ENCODE peak calls at places on chromosomes 3 and 15, in eight cellular contexts. H is A673, J is mammary epithelial cell, Z is GM23248, P is fibroblast of lung, Q is H1, M is MM.1S, G is neural progenitor cell. D is an unnamed sample.

GRCh38 chr3:49940667-49941249 is 808 bp downstream of the RBM6 start:
- DNase-seq in H (no peak), J (no peak), Z (peak; percentile 22), P (no peak), Q (no peak), M (no peak), G (no peak), D (no peak)

GRCh38 chr3:34948431-34948971 is 690.8 kb upstream of the ARPP21 start:
- DNase-seq in H (peak; percentile 21), J (no peak), Z (no peak), P (peak; percentile 67), Q (no peak), M (no peak), G (no peak), D (no peak)

GRCh38 chr15:98753726-98754125 is 105.4 kb downstream of the IGF1R start:
- DNase-seq in H (peak; percentile 24), J (no peak), Z (peak; percentile 28), P (no peak), Q (no peak), M (no peak), G (peak; percentile 44), D (no peak)

GRCh38 chr3:139745831-139746230 is 68.1 kb upstream of the NMNAT3 start:
- DNase-seq in H (no peak), J (peak; percentile 58), Z (peak; percentile 41), P (peak; percentile 83), Q (no peak), M (no peak), G (no peak), D (no peak)

GRCh38 chr3:15754047-15754446 is 43.7 kb downstream of the ANKRD28 start:
- DNase-seq in H (peak; percentile 51), J (peak; percentile 54), Z (peak; percentile 49), P (peak; percentile 38), Q (no peak), M (no peak), G (no peak), D (no peak)

GRCh38 chr3:192904632-192905289 is 12.9 kb downstream of the MB21D2 start:
- DNase-seq in H (no peak), J (no peak), Z (no peak), P (peak; percentile 47), Q (no peak), M (no peak), G (no peak), D (no peak)

GRCh38 chr3:195574497-195575304 is 9.0 kb downstream of the APOD start:
- DNase-seq in H (no peak), J (no peak), Z (no peak), P (no peak), Q (no peak), M (no peak), G (no peak), D (no peak)

GRCh38 chr3:45011756-45012441 is 14.2 kb upstream of the CLEC3B start:
- DNase-seq in H (peak; percentile 67), J (peak; percentile 63), Z (peak; percentile 97), P (peak; percentile 93), Q (no peak), M (peak; percentile 67), G (no peak), D (peak; percentile 8)

GRCh38 chr3:8938021-8938420 is 25.3 kb downstream of the RAD18 start:
- DNase-seq in H (peak; percentile 36), J (peak; percentile 11), Z (peak; percentile 67), P (peak; percentile 57), Q (no peak), M (no peak), G (peak; percentile 12), D (no peak)

GRCh38 chr3:56782900-56783299 is 18.8 kb downstream of the ARHGEF3 start:
- DNase-seq in H (no peak), J (peak; percentile 9), Z (no peak), P (no peak), Q (no peak), M (no peak), G (no peak), D (no peak)

GRCh38 chr3:42397644-42398043 is 12.8 kb downstream of the LYZL4 start:
- DNase-seq in H (no peak), J (no peak), Z (no peak), P (no peak), Q (no peak), M (no peak), G (no peak), D (no peak)

GRCh38 chr3:75237041-75237775 is 426.9 kb upstream of the FRG2C start:
- DNase-seq in H (no peak), J (no peak), Z (peak; percentile 9), P (no peak), Q (no peak), M (no peak), G (no peak), D (no peak)

GRCh38 chr15:46580487-46580886 is 945.7 kb downstream of the SQOR start:
- DNase-seq in H (no peak), J (no peak), Z (no peak), P (no peak), Q (no peak), M (no peak), G (no peak), D (no peak)

GRCh38 chr3:197478746-197479668 is 76.8 kb downstream of the BDH1 start:
- DNase-seq in H (peak; percentile 88), J (peak; percentile 81), Z (peak; percentile 72), P (peak; percentile 72), Q (no peak), M (no peak), G (peak; percentile 32), D (no peak)

GRCh38 chr3:129033151-129033550 is 27.4 kb upstream of the GP9 start:
- DNase-seq in H (no peak), J (no peak), Z (no peak), P (no peak), Q (no peak), M (no peak), G (no peak), D (no peak)

DNA sequence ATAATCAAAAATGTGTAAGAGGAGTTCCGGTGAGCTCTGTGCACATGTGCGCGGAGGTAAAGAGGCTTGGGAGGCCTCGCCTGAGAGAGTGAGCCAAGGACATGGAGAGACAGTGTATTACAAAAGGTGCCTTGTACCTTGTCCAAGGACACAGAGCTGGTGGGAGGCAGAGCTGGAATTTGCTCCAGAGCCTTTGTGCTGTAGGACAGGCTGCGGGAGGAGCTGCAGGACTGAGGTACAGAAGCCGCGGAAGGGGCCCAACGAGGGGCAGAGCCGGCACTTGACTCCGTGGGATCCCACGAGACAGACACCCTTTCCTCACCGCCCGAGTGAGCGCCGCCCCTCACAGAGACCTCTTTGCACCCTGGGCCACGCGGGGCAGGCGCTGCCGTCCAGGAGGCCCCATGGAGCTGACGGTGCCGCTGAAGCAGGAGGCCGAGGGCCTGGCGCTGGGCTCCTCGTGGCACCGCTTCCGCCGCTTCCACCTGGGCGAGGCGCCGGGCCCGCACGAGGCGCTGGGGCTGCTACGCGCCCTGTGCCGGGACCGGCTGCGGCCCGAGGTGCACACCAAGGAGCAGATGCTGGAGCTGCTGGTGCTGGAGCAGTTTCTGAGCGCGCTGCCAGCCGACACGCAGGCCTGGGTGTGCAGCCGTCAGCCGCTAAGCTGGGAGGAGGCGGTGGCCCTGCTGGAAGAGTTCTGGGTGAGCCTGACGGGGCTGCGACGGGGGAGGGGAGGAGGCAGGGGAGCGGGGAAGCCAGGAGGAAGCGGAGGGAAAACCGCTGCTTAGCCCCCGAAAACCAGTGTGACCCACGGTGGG is 68.7 kb downstream of the SLTM start:
- DNase-seq in H (no peak), J (no peak), Z (peak; percentile 56), P (peak; percentile 23), Q (peak; percentile 27), M (no peak), G (peak; percentile 39), D (no peak)
- TF ChIP-seq EZH2 in H (no peak), J (no peak), Z (no peak), P (no peak), Q (no peak), M (no peak), G (no peak), D (no peak)

DNA sequence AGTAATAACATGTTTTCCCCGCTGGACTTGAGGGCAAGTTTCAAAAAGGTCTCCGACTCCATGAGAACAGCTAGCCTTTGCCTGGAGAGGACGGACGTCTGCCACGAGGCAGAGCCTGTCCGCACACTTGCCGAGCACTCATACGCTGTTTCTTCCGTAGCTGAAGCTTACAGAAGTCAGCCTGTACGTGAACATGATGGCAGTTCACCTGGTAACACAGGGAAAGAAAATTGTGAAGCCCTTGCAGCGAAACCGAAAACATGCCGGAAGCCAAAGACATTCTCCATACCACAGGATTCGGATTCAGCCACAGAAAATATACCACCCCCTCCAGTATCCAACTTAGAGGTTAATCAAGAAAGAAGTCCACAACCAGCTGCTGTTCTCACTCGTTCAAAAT is 43.9 kb upstream of the RASA2 start:
- DNase-seq in H (no peak), J (no peak), Z (no peak), P (no peak), Q (no peak), M (no peak), G (no peak), D (no peak)
- H3K36me3 ChIP-seq in H (peaks cover 5% of the 10 kb centered on the region), J (peaks cover 37% of the 10 kb centered on the region), Z (peaks cover 77% of the 10 kb centered on the region), P (peaks cover 13% of the 10 kb centered on the region), Q (no peaks in the 10 kb centered on the region), M (peaks cover 65% of the 10 kb centered on the region), G (no peaks in the 10 kb centered on the region), D (peaks cover 48% of the 10 kb centered on the region)

GRCh38 chr3:124752051-124752450 is 21.8 kb downstream of the UMPS start:
- DNase-seq in H (no peak), J (no peak), Z (no peak), P (no peak), Q (no peak), M (no peak), G (no peak), D (no peak)
- TF ChIP-seq EZH2 in H (no peak), J (no peak), Z (no peak), P (no peak), Q (no peak), M (no peak), G (no peak), D (no peak)

GRCh38 chr3:4596596-4596995 is 103.4 kb downstream of the ITPR1 start:
- DNase-seq in H (no peak), J (no peak), Z (no peak), P (no peak), Q (no peak), M (no peak), G (peak; percentile 33), D (no peak)

GRCh38 chr3:4606915-4607314 is 113.8 kb downstream of the ITPR1 start:
- DNase-seq in H (no peak), J (no peak), Z (no peak), P (no peak), Q (no peak), M (no peak), G (no peak), D (no peak)

GRCh38 chr3:4597204-4597985 is 104.2 kb downstream of the ITPR1 start:
- DNase-seq in H (peak; percentile 73), J (no peak), Z (peak; percentile 8), P (no peak), Q (no peak), M (no peak), G (no peak), D (peak; percentile 70)

GRCh38 chr3:4600526-4600925 is 107.4 kb downstream of the ITPR1 start:
- DNase-seq in H (no peak), J (no peak), Z (no peak), P (no peak), Q (no peak), M (no peak), G (no peak), D (no peak)

DNA sequence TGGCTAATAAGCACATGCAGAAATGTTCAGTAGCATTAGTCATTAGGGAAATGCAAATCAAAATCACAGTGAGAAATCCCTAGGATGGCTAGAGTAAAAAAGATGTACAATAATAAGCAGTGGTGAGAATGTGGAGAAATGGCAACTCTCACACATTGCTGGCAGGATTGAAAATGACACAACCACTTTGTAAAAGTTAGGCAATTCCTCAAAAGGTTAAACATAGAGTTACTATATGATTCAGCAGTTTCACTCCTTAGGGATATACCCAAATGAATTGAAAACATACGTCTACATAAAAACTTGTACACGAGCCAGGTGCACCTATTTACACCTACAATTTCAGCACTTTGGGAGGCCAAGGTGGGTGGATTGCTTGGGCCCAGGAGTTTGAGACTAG is 108.8 kb downstream of the ITPR1 start:
- DNase-seq in H (no peak), J (peak; percentile 16), Z (peak; percentile 48), P (no peak), Q (no peak), M (peak; percentile 27), G (no peak), D (no peak)
- H3K36me3 ChIP-seq in H (no peaks in the 10 kb centered on the region), J (no peaks in the 10 kb centered on the region), Z (no peaks in the 10 kb centered on the region), P (no peaks in the 10 kb centered on the region), Q (no peaks in the 10 kb centered on the region), M (no peaks in the 10 kb centered on the region), G (no peaks in the 10 kb centered on the region), D (no peaks in the 10 kb centered on the region)

D was measured in SK-N-MC.